ENCODE peak calls at places on chromosome 18, in four cellular contexts. D is astrocyte of the spinal cord, P is GF-D8, F is AG09319. C is an unnamed sample.

GRCh38 chr18:47260138-47260923 is 8.9 kb upstream of the SKOR2 start:
- DNase-seq in P (no peak), F (no peak), D (peak; percentile 55), C (no peak)

GRCh38 chr18:56574827-56575226 is 63.6 kb downstream of the TXNL1 start:
- DNase-seq in F (peak; percentile 43), P (no peak), D (no peak), C (peak; percentile 5)

GRCh38 chr18:23307567-23308295 is 145.4 kb upstream of the RIOK3 start:
- DNase-seq in D (peak; percentile 64), F (no peak), P (no peak), C (no peak)

GRCh38 chr18:63963610-63964256 is 6.1 kb upstream of the SERPINB8 start:
- DNase-seq in D (peak; percentile 76), F (peak; percentile 47), P (no peak), C (no peak)

GRCh38 chr18:30113454-30113853 is 929.1 kb downstream of the DSC3 start:
- DNase-seq in D (no peak), F (no peak), P (no peak), C (no peak)

GRCh38 chr18:41703744-41704530 is 251.1 kb upstream of the PIK3C3 start:
- DNase-seq in F (no peak), P (no peak), D (peak; percentile 34), C (no peak)

GRCh38 chr18:56884511-56884910 is 233.4 kb downstream of the WDR7 start:
- DNase-seq in P (no peak), D (no peak), F (no peak), C (no peak)

GRCh38 chr18:77608807-77609206 is 359.2 kb downstream of the GALR1 start:
- DNase-seq in P (no peak), D (no peak), F (no peak), C (no peak)

GRCh38 chr18:331231-331771 is 63.5 kb upstream of the THOC1 start:
- DNase-seq in P (no peak), F (no peak), D (peak; percentile 70), C (no peak)

GRCh38 chr18:8657050-8657820 is 48.0 kb downstream of the RAB12 start:
- DNase-seq in D (no peak), F (no peak), P (no peak), C (no peak)

GRCh38 chr18:25230658-25231326 is 121.2 kb downstream of the ZNF521 start:
- DNase-seq in P (no peak), D (peak; percentile 88), F (peak; percentile 71), C (peak; percentile 67)

GRCh38 chr18:8212893-8213805 is 396.1 kb upstream of the RAB12 start:
- DNase-seq in F (peak; percentile 7), D (peak; percentile 91), P (no peak), C (no peak)

GRCh38 chr18:2905802-2906521 is 59.2 kb downstream of the EMILIN2 start:
- DNase-seq in F (peak; percentile 11), P (peak; percentile 24), D (no peak), C (no peak)

GRCh38 chr18:48133675-48134251 is 203.3 kb upstream of the SMAD2 start:
- DNase-seq in D (peak; percentile 22), P (no peak), F (no peak), C (no peak)